ENCODE peak calls at places on chromosome X, in five cellular contexts. One of them, this sample, is unnamed.

GRCh38 chrX:7263961-7264360 is 116.0 kb upstream of the PUDP start:
- DNase-seq in Peyer's patch: no peak
- DNase-seq in lower lobe of right lung: no peak
- DNase-seq in lung: no peak
- DNase-seq in MCF 10A: peak; percentile 80
- DNase-seq in this sample: no peak

GRCh38 chrX:16924631-16925239 is 21.7 kb upstream of the REPS2 start:
- DNase-seq in Peyer's patch: no peak
- DNase-seq in lower lobe of right lung: no peak
- DNase-seq in lung: no peak
- DNase-seq in MCF 10A: no peak
- DNase-seq in this sample: no peak

GRCh38 chrX:13428055-13428786 is 108.4 kb upstream of the ATXN3L start:
- DNase-seq in MCF 10A: peak; percentile 96
- DNase-seq in lung: no peak
- DNase-seq in Peyer's patch: no peak
- DNase-seq in lower lobe of right lung: no peak
- DNase-seq in this sample: no peak

GRCh38 chrX:51802917-51803688 is 59.9 kb downstream of the GSPT2 start:
- DNase-seq in lung: peak; percentile 57
- DNase-seq in MCF 10A: peak; percentile 53
- DNase-seq in lower lobe of right lung: peak; percentile 52
- DNase-seq in Peyer's patch: peak; percentile 80
- DNase-seq in this sample: peak; percentile 74

GRCh38 chrX:46690818-46691217 is 68.1 kb downstream of the SLC9A7 start:
- DNase-seq in MCF 10A: no peak
- DNase-seq in lung: no peak
- DNase-seq in Peyer's patch: no peak
- DNase-seq in lower lobe of right lung: no peak
- DNase-seq in this sample: no peak

GRCh38 chrX:93422693-93423092 is 250.7 kb downstream of the NAP1L3 start:
- DNase-seq in MCF 10A: peak; percentile 68
- DNase-seq in lower lobe of right lung: no peak
- DNase-seq in Peyer's patch: no peak
- DNase-seq in lung: no peak
- DNase-seq in this sample: no peak

GRCh38 chrX:130032552-130032951 is 50.1 kb downstream of the BCORL1 start:
- DNase-seq in lower lobe of right lung: no peak
- DNase-seq in lung: no peak
- DNase-seq in Peyer's patch: no peak
- DNase-seq in MCF 10A: no peak
- DNase-seq in this sample: no peak

GRCh38 chrX:25020391-25021131 is 4.8 kb upstream of the ARX start:
- DNase-seq in lung: no peak
- DNase-seq in MCF 10A: peak; percentile 11
- DNase-seq in Peyer's patch: no peak
- DNase-seq in lower lobe of right lung: no peak
- DNase-seq in this sample: no peak

GRCh38 chrX:140664939-140665338 is 44.6 kb upstream of the LINC00632 start:
- DNase-seq in lung: no peak
- DNase-seq in MCF 10A: peak; percentile 59
- DNase-seq in lower lobe of right lung: no peak
- DNase-seq in Peyer's patch: no peak
- DNase-seq in this sample: no peak

GRCh38 chrX:53374923-53375322 is 47.5 kb downstream of the SMC1A start:
- DNase-seq in lung: no peak
- DNase-seq in MCF 10A: no peak
- DNase-seq in lower lobe of right lung: no peak
- DNase-seq in Peyer's patch: no peak
- DNase-seq in this sample: no peak

GRCh38 chrX:40465735-40466551 is 114.8 kb upstream of the ATP6AP2 start:
- DNase-seq in lung: no peak
- DNase-seq in MCF 10A: peak; percentile 17
- DNase-seq in Peyer's patch: no peak
- DNase-seq in lower lobe of right lung: no peak
- DNase-seq in this sample: no peak

GRCh38 chrX:73214366-73215094 is at the start of gene NAP1L2:
- DNase-seq in Peyer's patch: peak; percentile 50
- DNase-seq in lower lobe of right lung: peak; percentile 36
- DNase-seq in lung: no peak
- DNase-seq in MCF 10A: no peak
- DNase-seq in this sample: peak; percentile 37

GRCh38 chrX:140123446-140123845 is 158.1 kb upstream of the CXorf66 start:
- DNase-seq in MCF 10A: peak; percentile 17
- DNase-seq in lower lobe of right lung: no peak
- DNase-seq in Peyer's patch: no peak
- DNase-seq in lung: no peak
- DNase-seq in this sample: peak; percentile 1

GRCh38 chrX:54786972-54787371 is 11.1 kb downstream of the ITIH6 start:
- DNase-seq in Peyer's patch: no peak
- DNase-seq in lower lobe of right lung: no peak
- DNase-seq in lung: no peak
- DNase-seq in MCF 10A: peak; percentile 32
- DNase-seq in this sample: peak; percentile 55

GRCh38 chrX:119482497-119483480 is 14.5 kb downstream of the SLC25A5 start:
- DNase-seq in lower lobe of right lung: peak; percentile 82
- DNase-seq in MCF 10A: peak; percentile 60
- DNase-seq in Peyer's patch: peak; percentile 82
- DNase-seq in lung: peak; percentile 64
- DNase-seq in this sample: peak; percentile 76

GRCh38 chrX:93259029-93259428 is 414.3 kb downstream of the NAP1L3 start:
- DNase-seq in Peyer's patch: no peak
- DNase-seq in lower lobe of right lung: no peak
- DNase-seq in MCF 10A: no peak
- DNase-seq in lung: no peak
- DNase-seq in this sample: no peak

GRCh38 chrX:110755061-110755460 is 40.6 kb downstream of the CHRDL1 start:
- DNase-seq in MCF 10A: no peak
- DNase-seq in Peyer's patch: no peak
- DNase-seq in lung: no peak
- DNase-seq in lower lobe of right lung: no peak
- DNase-seq in this sample: no peak

GRCh38 chrX:40964633-40965586 is 120.3 kb upstream of the USP9X start:
- DNase-seq in lung: no peak
- DNase-seq in MCF 10A: no peak
- DNase-seq in Peyer's patch: no peak
- DNase-seq in lower lobe of right lung: no peak
- DNase-seq in this sample: no peak

GRCh38 chrX:39592776-39593175 is 505.0 kb downstream of the BCOR start:
- DNase-seq in Peyer's patch: no peak
- DNase-seq in lower lobe of right lung: no peak
- DNase-seq in MCF 10A: peak; percentile 47
- DNase-seq in lung: no peak
- DNase-seq in this sample: no peak

GRCh38 chrX:11331788-11332187 is 38.6 kb downstream of the AMELX start:
- DNase-seq in Peyer's patch: no peak
- DNase-seq in MCF 10A: no peak
- DNase-seq in lower lobe of right lung: no peak
- DNase-seq in lung: no peak
- DNase-seq in this sample: no peak

GRCh38 chrX:103099706-103100105 is 6.8 kb upstream of the NXF3 start:
- DNase-seq in Peyer's patch: no peak
- DNase-seq in MCF 10A: no peak
- DNase-seq in lung: no peak
- DNase-seq in lower lobe of right lung: no peak
- DNase-seq in this sample: no peak

DNA sequence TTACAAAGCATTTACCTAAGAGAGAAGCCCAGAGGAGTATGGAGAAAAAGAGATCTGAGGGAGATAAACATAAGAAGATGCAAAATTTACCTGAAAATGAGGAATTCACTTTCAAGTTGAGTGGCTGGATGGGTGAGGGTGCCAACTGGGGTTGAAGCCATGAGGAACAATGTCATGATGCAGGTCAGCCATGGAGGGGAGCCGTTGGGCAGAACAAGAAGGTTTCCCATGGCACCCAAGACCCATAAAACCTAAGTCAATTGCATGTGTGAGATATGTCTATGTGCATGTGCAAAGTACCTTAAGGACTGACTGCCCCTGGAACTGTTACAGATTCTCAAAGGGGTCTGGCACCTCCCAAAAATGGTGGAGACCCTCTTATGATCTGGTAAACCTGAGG is 46.6 kb upstream of the PRRG1 start:
- DNase-seq in MCF 10A: peak; percentile 38
- DNase-seq in lower lobe of right lung: no peak
- DNase-seq in Peyer's patch: no peak
- DNase-seq in lung: no peak
- DNase-seq in this sample: peak; percentile 21
- TF ChIP-seq CTCF in MCF 10A: peak; percentile 25
- TF ChIP-seq CTCF in lower lobe of right lung: peak; percentile 26
- TF ChIP-seq CTCF in Peyer's patch: peak; percentile 32
- TF ChIP-seq CTCF in lung: peak; percentile 12
- TF ChIP-seq CTCF in this sample: no peak

GRCh38 chrX:88135735-88136134 is 611.3 kb upstream of the CPXCR1 start:
- DNase-seq in Peyer's patch: no peak
- DNase-seq in lung: no peak
- DNase-seq in MCF 10A: peak; percentile 13
- DNase-seq in lower lobe of right lung: no peak
- DNase-seq in this sample: no peak
- TF ChIP-seq CTCF in Peyer's patch: no peak
- TF ChIP-seq CTCF in lung: no peak
- TF ChIP-seq CTCF in MCF 10A: peak; percentile 19
- TF ChIP-seq CTCF in lower lobe of right lung: no peak
- TF ChIP-seq CTCF in this sample: no peak

DNA sequence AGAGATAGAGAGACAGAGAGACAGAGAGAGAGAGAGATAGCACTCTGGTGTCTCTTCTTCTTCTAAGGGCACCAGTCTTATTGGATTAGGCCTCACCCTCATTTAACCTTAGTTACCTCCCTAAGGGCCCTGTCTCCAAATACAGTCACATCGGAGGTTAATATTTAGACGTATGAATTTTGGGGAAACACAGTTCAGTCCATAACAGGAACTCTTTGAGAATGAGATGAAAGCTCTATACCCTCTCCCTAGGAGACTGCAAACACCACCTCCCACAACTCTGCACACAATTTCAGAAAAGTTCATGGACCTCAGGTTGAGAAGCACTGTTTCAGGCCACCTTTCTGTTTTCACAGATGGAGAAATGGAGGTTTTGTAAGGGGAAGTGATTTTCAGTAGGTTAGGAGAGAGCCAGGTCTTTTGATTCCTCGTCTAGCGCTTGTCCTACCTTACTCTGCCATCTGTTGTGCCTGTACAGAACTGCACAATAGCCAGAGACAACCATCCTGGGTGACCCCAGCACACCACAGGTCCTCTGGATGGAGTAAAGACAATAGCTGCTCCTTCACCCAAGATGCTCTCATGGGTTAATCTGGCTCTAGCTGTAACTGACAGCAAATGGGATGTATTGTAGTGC is 16.9 kb upstream of the LOC101059915 start:
- DNase-seq in lower lobe of right lung: no peak
- DNase-seq in lung: no peak
- DNase-seq in Peyer's patch: peak; percentile 56
- DNase-seq in MCF 10A: no peak
- DNase-seq in this sample: peak; percentile 44
- TF ChIP-seq CTCF in lower lobe of right lung: peak; percentile 19
- TF ChIP-seq CTCF in lung: no peak
- TF ChIP-seq CTCF in Peyer's patch: peak; percentile 69
- TF ChIP-seq CTCF in MCF 10A: no peak
- TF ChIP-seq CTCF in this sample: no peak

GRCh38 chrX:19544693-19545305 is 29.5 kb upstream of the MAP3K15 start:
- DNase-seq in lung: peak; percentile 59
- DNase-seq in lower lobe of right lung: no peak
- DNase-seq in Peyer's patch: peak; percentile 73
- DNase-seq in MCF 10A: peak; percentile 71
- DNase-seq in this sample: no peak
- TF ChIP-seq CTCF in lung: peak; percentile 28
- TF ChIP-seq CTCF in lower lobe of right lung: peak; percentile 62
- TF ChIP-seq CTCF in Peyer's patch: peak; percentile 62
- TF ChIP-seq CTCF in MCF 10A: peak; percentile 79
- TF ChIP-seq CTCF in this sample: no peak

DNA sequence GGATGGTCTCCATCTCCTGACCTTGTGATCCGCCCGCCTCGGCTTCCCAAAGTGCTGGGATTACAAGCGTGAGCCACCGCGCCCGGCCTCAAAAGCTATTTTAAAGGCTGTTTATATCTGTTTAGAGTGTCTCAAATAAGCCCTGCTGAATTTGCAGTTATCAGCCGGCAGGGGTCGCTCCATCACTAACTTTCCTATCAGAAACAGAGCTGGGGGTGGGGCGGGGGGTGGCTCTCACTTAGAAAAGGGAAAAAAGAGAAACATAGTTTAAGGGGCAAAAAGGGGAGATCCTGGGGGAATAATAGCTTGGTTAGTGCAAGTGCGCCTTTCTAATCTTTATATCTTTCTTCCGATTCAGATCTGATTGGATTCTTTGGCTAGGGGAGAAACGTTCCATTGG is 450.7 kb downstream of the UBE2NL start:
- DNase-seq in lower lobe of right lung: no peak
- DNase-seq in Peyer's patch: no peak
- DNase-seq in MCF 10A: peak; percentile 32
- DNase-seq in lung: no peak
- DNase-seq in this sample: no peak
- TF ChIP-seq CTCF in lower lobe of right lung: no peak
- TF ChIP-seq CTCF in Peyer's patch: no peak
- TF ChIP-seq CTCF in MCF 10A: peak; percentile 41
- TF ChIP-seq CTCF in lung: no peak
- TF ChIP-seq CTCF in this sample: no peak

GRCh38 chrX:115892787-115893671 is 277.5 kb upstream of the AGTR2 start:
- DNase-seq in Peyer's patch: peak; percentile 82
- DNase-seq in lower lobe of right lung: no peak
- DNase-seq in lung: peak; percentile 74
- DNase-seq in MCF 10A: peak; percentile 42
- DNase-seq in this sample: peak; percentile 37
- TF ChIP-seq CTCF in Peyer's patch: peak; percentile 69
- TF ChIP-seq CTCF in lower lobe of right lung: no peak
- TF ChIP-seq CTCF in lung: peak; percentile 38
- TF ChIP-seq CTCF in MCF 10A: peak; percentile 34
- TF ChIP-seq CTCF in this sample: no peak

DNA sequence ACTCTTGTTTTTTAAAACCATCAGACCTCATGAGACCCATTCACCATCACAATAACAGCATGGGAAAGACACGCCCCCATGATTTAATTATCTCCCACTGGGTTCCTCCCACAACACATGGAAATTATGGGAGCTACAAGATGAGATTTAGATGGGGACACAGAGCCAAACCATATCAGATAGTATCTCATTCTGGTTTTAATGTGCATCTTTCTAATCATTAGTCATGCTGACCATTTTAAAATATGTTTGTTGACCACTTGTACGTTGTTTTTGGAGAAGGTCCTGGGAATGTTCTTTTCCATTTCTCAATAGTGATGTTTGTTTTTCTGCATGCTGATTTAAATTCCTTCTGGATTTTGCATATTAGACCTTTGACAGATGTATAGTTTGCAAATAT is 119.0 kb downstream of the RTL3 start:
- DNase-seq in lower lobe of right lung: no peak
- DNase-seq in lung: no peak
- DNase-seq in Peyer's patch: no peak
- DNase-seq in MCF 10A: no peak
- DNase-seq in this sample: no peak
- TF ChIP-seq CTCF in lower lobe of right lung: no peak
- TF ChIP-seq CTCF in lung: no peak
- TF ChIP-seq CTCF in Peyer's patch: no peak
- TF ChIP-seq CTCF in MCF 10A: no peak
- TF ChIP-seq CTCF in this sample: no peak

GRCh38 chrX:10104958-10105658 is 51.7 kb upstream of the CLCN4 start:
- DNase-seq in lower lobe of right lung: no peak
- DNase-seq in Peyer's patch: no peak
- DNase-seq in MCF 10A: no peak
- DNase-seq in lung: no peak
- DNase-seq in this sample: no peak
- TF ChIP-seq CTCF in lower lobe of right lung: no peak
- TF ChIP-seq CTCF in Peyer's patch: no peak
- TF ChIP-seq CTCF in MCF 10A: no peak
- TF ChIP-seq CTCF in lung: no peak
- TF ChIP-seq CTCF in this sample: no peak

GRCh38 chrX:97315939-97316338 is 432.2 kb downstream of the RPA4 start:
- DNase-seq in Peyer's patch: no peak
- DNase-seq in lower lobe of right lung: no peak
- DNase-seq in MCF 10A: peak; percentile 9
- DNase-seq in lung: no peak
- DNase-seq in this sample: no peak
- TF ChIP-seq CTCF in Peyer's patch: no peak
- TF ChIP-seq CTCF in lower lobe of right lung: no peak
- TF ChIP-seq CTCF in MCF 10A: no peak
- TF ChIP-seq CTCF in lung: no peak
- TF ChIP-seq CTCF in this sample: no peak

This sample was measured in mucosa of descending colon.